ENCODE peak calls at places on chromosomes 2 and 18, in six cellular contexts. M, L, O, J, Y and W are unnamed samples.

GRCh38 chr2:74881626-74882298 is 47.8 kb downstream of the HK2 start:
- DNase-seq in M (no peak), L (no peak), O (no peak), J (no peak), Y (no peak), W (no peak)

GRCh38 chr2:64888591-64889309 is 100.4 kb upstream of the SLC1A4 start:
- DNase-seq in M (peak; percentile 62), L (peak; percentile 45), O (no peak), J (no peak), Y (peak; percentile 31), W (peak; percentile 84)

GRCh38 chr2:60064687-60065361 is 488.6 kb downstream of the BCL11A start:
- DNase-seq in M (no peak), L (no peak), O (no peak), J (no peak), Y (no peak), W (no peak)

GRCh38 chr2:229416116-229416694 is 145.1 kb upstream of the PID1 start:
- DNase-seq in M (peak; percentile 71), L (peak; percentile 91), O (no peak), J (no peak), Y (no peak), W (peak; percentile 98)

GRCh38 chr2:240405133-240405532 is 30.3 kb upstream of the GPC1 start:
- DNase-seq in M (no peak), L (peak; percentile 39), O (no peak), J (no peak), Y (no peak), W (no peak)

GRCh38 chr2:97913846-97914245 is 81.9 kb downstream of the TMEM131 start:
- DNase-seq in M (no peak), L (no peak), O (no peak), J (no peak), Y (no peak), W (no peak)

GRCh38 chr18:50934545-50935211 is 33.2 kb upstream of the ELAC1 start:
- DNase-seq in M (no peak), L (no peak), O (no peak), J (no peak), Y (no peak), W (no peak)

GRCh38 chr2:109218087-109218791 is 89.2 kb downstream of the SH3RF3 start:
- DNase-seq in M (peak; percentile 22), L (no peak), O (no peak), J (no peak), Y (no peak), W (no peak)

DNA sequence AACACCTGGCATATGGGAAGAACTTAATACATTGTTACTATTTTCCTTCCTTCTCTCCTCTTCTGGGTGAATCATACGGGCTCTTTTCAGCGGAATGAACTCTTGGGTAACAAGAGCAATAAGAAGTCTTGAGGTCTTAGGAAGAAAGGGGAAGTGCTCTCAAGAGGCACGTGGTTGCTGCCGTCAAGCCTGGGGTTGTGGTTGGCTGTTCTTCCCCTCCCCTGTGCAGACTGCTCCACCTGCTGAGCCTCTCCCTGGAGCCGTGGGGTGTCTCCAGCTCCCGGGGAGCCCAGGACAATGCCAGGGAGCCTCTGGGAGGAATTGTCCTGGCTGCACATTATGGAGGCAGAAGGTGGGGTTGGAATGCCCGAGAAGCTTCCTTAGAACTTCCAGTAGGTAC is 19.4 kb downstream of the TOGARAM2 start:
- DNase-seq in M (no peak), L (peak; percentile 81), O (no peak), J (no peak), Y (peak; percentile 25), W (no peak)
- H3K4me3 ChIP-seq in M (no peak overlapping the region), L (no peak overlapping the region), O (no peak overlapping the region), J (no peak overlapping the region), Y (no peak overlapping the region), W (no peak overlapping the region)

DNA sequence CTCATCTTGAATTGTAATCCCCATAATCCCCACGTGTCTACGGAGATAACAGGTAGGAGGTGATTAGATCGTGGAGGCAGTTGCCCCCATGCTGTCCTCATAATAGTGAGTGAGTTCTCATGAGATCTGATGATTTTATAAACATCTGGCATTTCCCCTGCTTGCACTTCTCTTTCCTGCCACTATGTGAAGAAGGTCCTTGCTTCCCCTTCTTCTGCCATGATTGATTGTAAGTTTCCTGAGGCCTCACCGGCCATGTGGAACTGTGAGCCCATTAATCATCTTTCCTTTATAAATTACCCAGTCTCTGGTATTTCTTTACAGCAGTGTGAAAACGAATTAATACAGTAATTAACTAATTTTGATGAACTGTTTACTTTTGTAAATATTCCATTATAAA is 582.5 kb downstream of the TSN start:
- DNase-seq in M (no peak), L (no peak), O (no peak), J (no peak), Y (no peak), W (no peak)
- TF ChIP-seq CTCF in M (no peak), L (no peak), O (peak; percentile 15), J (no peak), Y (no peak), W (no peak)

GRCh38 chr2:190789074-190790004 is 91.3 kb upstream of the GLS start:
- DNase-seq in M (no peak), L (no peak), O (no peak), J (no peak), Y (no peak), W (no peak)

GRCh38 chr2:190792956-190793888 is 87.4 kb upstream of the GLS start:
- DNase-seq in M (no peak), L (no peak), O (no peak), J (no peak), Y (no peak), W (peak; percentile 20)

GRCh38 chr2:190791347-190791982 is 89.2 kb upstream of the GLS start:
- DNase-seq in M (peak; percentile 71), L (no peak), O (no peak), J (no peak), Y (peak; percentile 52), W (peak; percentile 79)

GRCh38 chr2:190794466-190795184 is 86.0 kb upstream of the GLS start:
- DNase-seq in M (peak; percentile 30), L (no peak), O (no peak), J (no peak), Y (no peak), W (no peak)

DNA sequence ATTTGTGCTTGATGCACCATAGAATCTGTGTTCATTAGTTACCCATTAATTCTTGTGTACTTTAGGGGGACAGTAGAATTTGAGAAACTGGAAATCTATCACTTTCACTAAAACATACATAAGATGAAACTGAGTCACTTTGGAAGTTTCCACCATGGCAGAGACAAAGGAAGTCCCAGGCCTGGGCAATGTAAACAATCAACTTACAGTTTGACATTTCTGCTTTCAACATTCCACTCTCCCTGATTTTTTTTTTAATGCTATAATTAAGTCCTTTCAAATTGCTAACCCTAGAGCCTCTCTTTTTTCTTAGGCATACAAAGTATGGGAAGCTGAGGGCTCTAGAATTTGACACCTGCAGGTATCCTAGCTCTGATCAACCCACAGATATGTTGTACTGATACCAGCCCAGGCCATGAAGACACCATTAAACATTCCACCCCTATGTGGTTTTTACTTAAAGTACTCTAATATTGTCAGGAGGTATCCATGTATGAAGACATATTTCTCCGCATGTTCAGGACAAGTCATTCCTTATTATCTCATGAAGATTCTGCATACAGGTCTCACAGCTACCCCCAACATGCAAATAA is 88.5 kb upstream of the GLS start:
- DNase-seq in M (no peak), L (no peak), O (no peak), J (no peak), Y (no peak), W (no peak)
- H3K4me3 ChIP-seq in M (no peak overlapping the region), L (no peak overlapping the region), O (no peak overlapping the region), J (no peak overlapping the region), Y (no peak overlapping the region), W (no peak overlapping the region)

GRCh38 chr2:134512734-134513467 is 205.9 kb downstream of the TMEM163 start:
- DNase-seq in M (no peak), L (no peak), O (no peak), J (no peak), Y (no peak), W (no peak)
- TF ChIP-seq CTCF in M (no peak), L (no peak), O (no peak), J (no peak), Y (no peak), W (no peak)

DNA sequence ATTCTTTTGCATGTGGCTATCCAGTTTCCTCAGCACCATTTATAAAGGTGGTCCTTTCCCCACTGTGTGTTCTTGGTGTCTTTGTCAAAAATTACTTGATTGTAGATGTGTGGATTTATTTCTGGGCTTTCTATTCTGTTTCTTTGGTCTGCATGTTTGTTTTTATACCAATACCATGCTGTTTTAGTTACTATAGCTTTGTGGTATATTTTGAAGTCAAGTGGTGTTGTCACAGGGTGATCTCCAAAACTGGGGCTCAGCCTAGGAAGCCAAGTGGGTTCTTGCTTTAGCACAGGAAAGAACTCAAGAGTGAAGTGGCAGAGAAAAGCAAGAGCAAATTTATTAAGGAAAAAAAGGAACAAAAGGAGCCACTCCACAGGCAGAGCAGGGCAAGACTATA is 6.0 kb upstream of the SNTG2 start:
- DNase-seq in M (no peak), L (no peak), O (no peak), J (no peak), Y (no peak), W (no peak)
- H3K4me3 ChIP-seq in M (no peak overlapping the region), L (no peak overlapping the region), O (no peak overlapping the region), J (no peak overlapping the region), Y (no peak overlapping the region), W (no peak overlapping the region)

DNA sequence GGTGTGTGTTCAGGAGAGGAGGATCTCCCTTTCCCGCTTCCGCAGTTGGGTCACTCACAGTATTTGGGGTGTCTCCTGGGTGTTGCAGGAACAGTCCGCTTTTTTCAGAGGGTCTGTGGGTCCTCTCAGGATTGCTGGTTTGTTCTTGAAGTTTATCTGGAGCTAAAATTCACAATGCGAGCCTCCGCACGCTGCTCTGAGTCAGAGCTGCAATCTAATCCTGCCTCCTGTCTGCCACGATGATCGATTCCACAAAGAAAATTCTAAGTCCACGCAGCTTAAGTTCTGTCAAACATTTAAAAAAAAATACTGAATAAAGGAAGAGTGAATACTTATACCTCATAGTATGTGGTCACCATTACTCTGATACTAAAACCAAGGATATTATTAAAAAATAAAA is 76.5 kb downstream of the RAD51AP2 start:
- DNase-seq in M (no peak), L (no peak), O (no peak), J (no peak), Y (peak; percentile 9), W (no peak)
- TF ChIP-seq CTCF in M (no peak), L (no peak), O (no peak), J (no peak), Y (no peak), W (no peak)

DNA sequence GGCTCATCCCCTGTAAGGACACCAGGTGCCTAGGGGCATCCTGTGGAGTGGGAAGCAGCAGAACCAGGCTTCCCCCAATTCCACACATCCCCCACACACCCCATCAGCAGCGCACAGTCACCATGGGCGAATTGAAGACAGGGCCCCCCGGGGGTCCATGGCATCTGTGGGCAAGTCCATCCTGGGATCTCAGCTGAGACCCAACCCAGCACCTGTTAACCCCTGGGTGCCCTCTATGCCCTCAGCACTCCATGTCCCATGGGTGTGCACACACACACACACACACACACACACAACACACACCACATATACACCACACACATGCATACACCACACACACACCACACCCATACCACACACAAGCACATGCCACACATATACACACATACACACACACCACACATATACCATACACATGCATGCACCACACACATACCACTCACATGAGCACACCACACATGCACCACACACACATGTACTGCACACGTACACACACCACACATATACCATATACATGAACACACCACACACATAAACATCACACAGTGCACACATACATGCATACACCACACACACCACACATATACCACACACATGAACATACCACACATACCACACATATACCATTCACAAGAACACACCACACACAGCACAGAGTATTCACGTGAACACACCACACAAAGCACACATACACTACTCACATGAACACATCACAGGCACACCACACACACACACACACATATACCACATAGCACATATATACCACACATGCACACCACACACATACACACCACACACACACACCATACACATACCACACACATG is 220.1 kb upstream of the RAB6C start:
- DNase-seq in M (no peak), L (no peak), O (no peak), J (no peak), Y (no peak), W (no peak)
- H3K4me3 ChIP-seq in M (no peak overlapping the region), L (peak overlapping the region; percentile 43), O (no peak overlapping the region), J (no peak overlapping the region), Y (no peak overlapping the region), W (no peak overlapping the region)